ENCODE peak calls at places on chromosomes 6 and 20, in five cellular contexts. Z is IMR-90, D is K562, Q is GM12878, V is A549. U is an unnamed sample.

GRCh38 chr6:39818695-39819094 is 26.5 kb downstream of the DAAM2 start:
- DNase-seq in Q (no peak), Z (peak; percentile 24), D (no peak), V (no peak), U (no peak)

GRCh38 chr20:56587307-56588108 is 41.6 kb upstream of the TFAP2C start:
- DNase-seq in Q (no peak), Z (no peak), V (peak; percentile 65), D (no peak), U (no peak)

GRCh38 chr6:105879902-105880547 is 206.1 kb upstream of the PRDM1 start:
- DNase-seq in V (no peak), Q (peak; percentile 33), Z (no peak), D (no peak), U (no peak)

GRCh38 chr20:62354031-62354808 is 12.9 kb downstream of the LAMA5 start:
- DNase-seq in Z (no peak), Q (no peak), V (peak; percentile 59), D (no peak), U (peak; percentile 59)

GRCh38 chr6:40727272-40727671 is 140.1 kb upstream of the LRFN2 start:
- DNase-seq in V (no peak), Q (no peak), Z (no peak), D (peak; percentile 16), U (peak; percentile 41)

GRCh38 chr20:50199703-50200102 is 9.1 kb downstream of the CEBPB start:
- DNase-seq in V (no peak), Q (no peak), D (no peak), Z (no peak), U (no peak)

GRCh38 chr6:7341989-7342742 is 29.2 kb upstream of the SSR1 start:
- DNase-seq in V (no peak), Z (no peak), D (peak; percentile 28), Q (no peak), U (peak; percentile 69)

GRCh38 chr6:148347076-148348054 is 4.7 kb downstream of the SASH1 start:
- DNase-seq in V (no peak), D (no peak), Q (no peak), Z (no peak), U (no peak)

GRCh38 chr6:68777956-68778355 is 142.9 kb downstream of the ADGRB3 start:
- DNase-seq in V (no peak), Z (peak; percentile 2), Q (no peak), D (peak; percentile 57), U (peak; percentile 36)

GRCh38 chr6:139380611-139381010 is 6.2 kb upstream of the CITED2 start:
- DNase-seq in D (no peak), Q (no peak), Z (no peak), V (no peak), U (no peak)

GRCh38 chr20:38158701-38159325 is 6.3 kb downstream of the TGM2 start:
- DNase-seq in Q (no peak), Z (no peak), V (no peak), D (peak; percentile 94), U (no peak)

GRCh38 chr20:25461766-25462165 is 54.3 kb downstream of the GINS1 start:
- DNase-seq in V (no peak), D (no peak), Z (no peak), Q (no peak), U (no peak)

GRCh38 chr6:134176283-134176975 is 124.0 kb upstream of the SLC2A12 start:
- DNase-seq in V (no peak), Q (no peak), D (no peak), Z (peak; percentile 37), U (peak; percentile 56)

GRCh38 chr20:36092424-36093024 is 62.0 kb upstream of the EPB41L1 start:
- DNase-seq in Z (no peak), Q (no peak), D (peak; percentile 56), V (peak; percentile 34), U (peak; percentile 85)

GRCh38 chr6:18326980-18327379 is 60.2 kb upstream of the RNF144B start:
- DNase-seq in Q (no peak), V (no peak), Z (no peak), D (no peak), U (no peak)

GRCh38 chr6:47722178-47722577 is 23.8 kb downstream of the ADGRF4 start:
- DNase-seq in Q (peak; percentile 55), V (no peak), Z (no peak), D (no peak), U (no peak)

GRCh38 chr20:10316582-10316981 is 98.0 kb downstream of the SNAP25 start:
- DNase-seq in V (peak; percentile 76), Z (no peak), D (peak; percentile 42), Q (peak; percentile 9), U (no peak)

GRCh38 chr20:59333928-59334327 is 33.5 kb downstream of the EDN3 start:
- DNase-seq in Q (no peak), D (no peak), Z (no peak), V (no peak), U (no peak)

GRCh38 chr6:2630362-2630761 is 120.4 kb downstream of the MYLK4 start:
- DNase-seq in V (peak; percentile 92), D (peak; percentile 18), Q (no peak), Z (peak; percentile 99), U (no peak)

GRCh38 chr6:163774485-163774884 is 360.0 kb downstream of the QKI start:
- DNase-seq in Z (no peak), V (no peak), Q (no peak), D (no peak), U (no peak)

GRCh38 chr6:25054469-25054868 is 118.7 kb upstream of the RIPOR2 start:
- DNase-seq in D (no peak), Q (no peak), Z (peak; percentile 88), V (no peak), U (no peak)

GRCh38 chr6:41644297-41644879 is 6.1 kb downstream of the MDFI start:
- DNase-seq in D (no peak), Z (no peak), Q (no peak), V (no peak), U (no peak)

GRCh38 chr20:45909817-45910669 is 1.9 kb downstream of the PLTP start:
- DNase-seq in Z (no peak), V (no peak), Q (no peak), D (peak; percentile 71), U (no peak)

GRCh38 chr6:104599821-104600658 is 259.7 kb downstream of the HACE1 start:
- DNase-seq in D (no peak), Z (no peak), Q (no peak), V (no peak), U (no peak)

GRCh38 chr6:102114402-102114801 is 720.9 kb downstream of the GRIK2 start:
- DNase-seq in Z (no peak), D (no peak), Q (no peak), V (peak; percentile 1), U (no peak)

GRCh38 chr6:35089935-35090505 is 51.1 kb downstream of the TCP11 start:
- DNase-seq in V (no peak), D (no peak), Q (no peak), Z (peak; percentile 83), U (peak; percentile 13)

GRCh38 chr6:159831373-159831679 is 31.2 kb downstream of the PNLDC1 start:
- DNase-seq in V (no peak), Q (no peak), Z (no peak), D (no peak), U (no peak)

GRCh38 chr6:34810936-34811632 is 19.2 kb downstream of the BLTP3A start:
- DNase-seq in Q (peak; percentile 84), Z (peak; percentile 38), D (no peak), V (peak; percentile 6), U (no peak)

GRCh38 chr6:3848380-3848779 is 793 bp upstream of the FAM50B start:
- DNase-seq in Z (no peak), Q (no peak), V (no peak), D (no peak), U (no peak)

DNA sequence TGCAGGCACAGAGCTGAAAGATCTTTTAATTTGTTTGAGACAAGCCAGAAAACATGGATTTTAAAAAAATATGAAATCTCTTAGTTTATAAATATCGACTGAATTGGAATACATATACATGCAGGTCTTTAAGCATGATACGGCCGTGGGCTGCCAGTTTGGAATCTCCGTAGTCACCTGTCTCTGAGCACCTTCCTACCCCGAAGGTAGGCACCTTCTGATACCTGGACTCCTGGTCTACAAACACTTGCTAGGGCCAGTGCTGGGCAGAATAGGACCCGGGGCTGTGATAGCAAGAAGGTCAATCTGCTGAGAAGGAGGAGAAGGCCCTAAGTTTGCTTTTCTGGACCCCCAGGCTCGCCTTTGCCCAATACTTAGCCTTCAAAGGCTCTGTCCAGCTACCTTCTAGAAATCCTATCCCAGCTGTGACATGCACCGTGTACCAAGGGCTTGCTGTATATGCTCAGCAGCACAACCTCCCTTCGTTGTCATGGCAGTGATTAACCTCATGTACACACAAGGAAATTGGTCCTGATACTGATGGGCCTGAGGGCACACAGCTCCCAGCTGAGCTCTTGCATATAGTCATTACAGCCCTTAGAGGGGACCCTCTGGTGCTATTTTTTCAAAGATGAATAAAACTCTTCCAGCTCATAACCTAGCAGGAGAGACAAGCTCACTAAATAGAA is 17.6 kb downstream of the SNPH start:
- DNase-seq in V (no peak), Q (no peak), Z (peak; percentile 30), D (no peak), U (no peak)
- TF ChIP-seq RCOR1 in V (no peak), Q (no peak), Z (no peak), D (no peak), U (no peak)

GRCh38 chr6:43123691-43124314 is 47.3 kb upstream of the SRF start:
- DNase-seq in D (no peak), V (no peak), Z (no peak), Q (no peak), U (peak; percentile 61)
- TF ChIP-seq RCOR1 in D (no peak), V (no peak), Z (no peak), Q (no peak), U (no peak)

DNA sequence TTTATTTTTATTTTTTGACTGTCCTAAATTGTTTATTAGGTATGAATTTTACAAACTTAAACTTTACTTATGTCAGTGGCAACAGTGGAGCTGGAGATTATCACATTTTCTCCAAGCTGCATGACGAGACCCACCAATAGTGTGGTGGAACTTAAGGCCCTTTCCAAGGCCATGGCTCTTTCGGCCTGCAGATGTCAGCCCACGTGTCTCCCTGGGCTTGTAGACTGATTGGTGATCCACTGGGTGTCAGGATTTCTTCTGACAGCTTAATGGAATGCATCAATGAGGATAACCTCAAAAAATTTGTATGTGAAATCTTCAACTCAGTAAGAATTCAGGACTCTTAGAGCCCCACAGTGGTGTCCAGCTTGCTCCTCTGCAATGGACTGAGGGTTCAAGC is 32.3 kb upstream of the OVOL2 start:
- DNase-seq in D (peak; percentile 9), Z (no peak), Q (no peak), V (peak; percentile 17), U (no peak)
- TF ChIP-seq RCOR1 in D (no peak), Z (no peak), Q (no peak), V (no peak), U (no peak)

DNA sequence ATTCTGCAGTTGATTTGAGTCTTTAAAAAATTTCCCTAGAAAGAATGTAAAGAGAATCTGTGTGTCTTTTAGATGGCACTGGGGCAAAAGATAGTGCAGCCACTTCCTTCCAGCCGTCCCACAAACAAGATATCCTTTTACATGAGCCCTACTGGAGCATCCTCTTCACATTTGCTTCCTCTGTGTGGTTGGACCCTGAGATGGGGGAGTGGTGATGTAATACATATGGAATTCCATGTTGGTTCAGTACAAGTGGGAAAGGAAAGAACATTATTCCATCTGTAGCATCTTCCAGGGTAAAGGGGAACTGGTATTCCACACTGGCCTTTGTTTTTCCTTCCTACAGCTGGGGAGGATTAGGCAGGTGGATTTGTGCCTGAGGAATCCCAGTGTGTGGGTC is 78.9 kb upstream of the ISM1 start:
- DNase-seq in D (no peak), V (no peak), Z (no peak), Q (no peak), U (no peak)
- TF ChIP-seq RCOR1 in D (no peak), V (no peak), Z (no peak), Q (no peak), U (no peak)

GRCh38 chr6:30074331-30075093 is 1.1 kb downstream of the RNF39 start:
- DNase-seq in Z (no peak), V (no peak), Q (no peak), D (no peak), U (peak; percentile 39)
- TF ChIP-seq RCOR1 in Z (no peak), V (no peak), Q (no peak), D (no peak), U (no peak)